ENCODE peak calls at places on chromosomes 6 and 20, in four cellular contexts. K is heart right ventricle, O is GM06990, L is kidney epithelial cell. E is an unnamed sample.

GRCh38 chr20:49750611-49751396 is 37.1 kb upstream of the B4GALT5 start:
- DNase-seq in O (peak), L (no peak), K (no peak), E (no peak)

GRCh38 chr6:107318100-107318736 is 141.1 kb downstream of the PDSS2 start:
- DNase-seq in O (peak), L (no peak), K (peak), E (peak)

GRCh38 chr6:134787261-134787871 is 162.5 kb downstream of the ALDH8A1 start:
- DNase-seq in L (no peak), K (no peak), O (no peak), E (no peak)

GRCh38 chr20:63003546-63003945 is 3.2 kb downstream of the BHLHE23 start:
- DNase-seq in O (no peak), L (no peak), K (no peak), E (no peak)

GRCh38 chr20:20003088-20003954 is 13.8 kb upstream of the NAA20 start:
- DNase-seq in O (peak), L (no peak), K (peak), E (no peak)

GRCh38 chr6:31740397-31741223 is 805 bp downstream of the MSH5 start:
- DNase-seq in O (no peak), K (peak), L (no peak), E (peak)

GRCh38 chr6:148596886-148597455 is 149.9 kb upstream of the UST start:
- DNase-seq in O (no peak), L (no peak), K (no peak), E (no peak)

GRCh38 chr6:41092421-41093140 is 19.8 kb downstream of the NFYA start:
- DNase-seq in K (no peak), O (no peak), L (no peak), E (no peak)

GRCh38 chr20:11882651-11883050 is 35.0 kb upstream of the BTBD3 start:
- DNase-seq in L (no peak), K (no peak), O (no peak), E (no peak)

GRCh38 chr6:34834789-34835518 is 43.1 kb downstream of the BLTP3A start:
- DNase-seq in L (no peak), O (no peak), K (no peak), E (no peak)

GRCh38 chr6:37137201-37137880 is 32.6 kb upstream of the PIM1 start:
- DNase-seq in K (no peak), L (peak), O (no peak), E (no peak)

E was measured in GDM1.